ENCODE peak calls at places on chromosomes 13 and 19, in seven cellular contexts. I, M, K, Q, D, U and B are unnamed samples.

GRCh38 chr19:49746206-49746958 is 16.7 kb downstream of the TSKS start:
- DNase-seq in D (peak), Q (no peak), U (no peak), M (peak), I (peak), K (peak), B (peak)

GRCh38 chr19:42594617-42595489 is at the start of gene CEACAM8:
- DNase-seq in D (peak), Q (no peak), I (no peak), M (no peak), U (no peak), K (no peak), B (no peak)

GRCh38 chr13:67841071-67841470 is 610.9 kb upstream of the PCDH9 start:
- DNase-seq in Q (no peak), M (no peak), K (no peak), U (no peak), I (no peak), D (peak), B (no peak)

GRCh38 chr19:30799854-30800755 is 427.9 kb downstream of the ZNF536 start:
- DNase-seq in Q (no peak), D (peak), I (no peak), M (peak), K (no peak), U (no peak), B (peak)

GRCh38 chr13:20492641-20493040 is 33.0 kb downstream of the CRYL1 start:
- DNase-seq in K (no peak), Q (peak), D (no peak), U (no peak), I (no peak), M (peak), B (no peak)

GRCh38 chr13:44732503-44733098 is 156.5 kb upstream of the TSC22D1 start:
- DNase-seq in M (no peak), I (no peak), K (no peak), Q (no peak), U (no peak), D (no peak), B (no peak)

GRCh38 chr13:112690242-112690943 is 555 bp downstream of the ATP11A start:
- DNase-seq in Q (peak), U (peak), M (peak), I (peak), K (peak), D (no peak), B (peak)

GRCh38 chr13:24269803-24270202 is 39.6 kb upstream of the C1QTNF9 start:
- DNase-seq in I (no peak), K (no peak), U (no peak), D (no peak), Q (no peak), M (no peak), B (no peak)

GRCh38 chr19:30675086-30675485 is 302.9 kb downstream of the ZNF536 start:
- DNase-seq in K (no peak), D (no peak), I (no peak), Q (no peak), M (no peak), U (no peak), B (no peak)

GRCh38 chr19:38815059-38816001 is 2.6 kb upstream of the LGALS4 start:
- DNase-seq in M (no peak), D (peak), I (no peak), Q (no peak), U (no peak), K (no peak), B (no peak)

GRCh38 chr13:114015111-114015551 is 41.3 kb upstream of the C13orf46 start:
- DNase-seq in U (no peak), M (no peak), I (no peak), Q (no peak), D (peak), K (no peak), B (no peak)

GRCh38 chr13:49893591-49893990 is 42.5 kb downstream of the SPRYD7 start:
- DNase-seq in I (no peak), K (no peak), U (no peak), D (no peak), Q (no peak), M (no peak), B (no peak)

GRCh38 chr13:99312493-99312883 is 5.3 kb upstream of the GPR183 start:
- DNase-seq in Q (no peak), M (no peak), D (no peak), U (no peak), K (peak), I (peak), B (no peak)